ENCODE peak calls at places on chromosomes 12 and 14, in five cellular contexts. Q is CD8-positive, alpha-beta memory T cell; W is neural progenitor cell; I is skeletal muscle cell; D is T-helper 22 cell. F is an unnamed sample.

GRCh38 chr12:113835433-113835832 is 130.7 kb downstream of the RBM19 start:
- DNase-seq in Q (no peak), I (no peak), D (no peak), W (no peak), F (no peak)

GRCh38 chr12:124626841-124627502 is 59.6 kb upstream of the NCOR2 start:
- DNase-seq in Q (no peak), I (peak; percentile 69), D (no peak), W (no peak), F (no peak)

GRCh38 chr12:46108721-46109120 is 118.3 kb upstream of the SCAF11 start:
- DNase-seq in D (no peak), Q (no peak), W (no peak), I (no peak), F (no peak)

GRCh38 chr12:24950231-24950834 is 1.4 kb upstream of the BCAT1 start:
- DNase-seq in I (no peak), W (no peak), D (no peak), Q (no peak), F (no peak)

GRCh38 chr12:110254971-110255540 is 26.0 kb upstream of the ATP2A2 start:
- DNase-seq in W (no peak), D (no peak), I (no peak), Q (no peak), F (no peak)

GRCh38 chr12:116771651-116772050 is 33.5 kb downstream of the RNFT2 start:
- DNase-seq in D (no peak), I (no peak), Q (no peak), W (no peak), F (no peak)

GRCh38 chr14:68876976-68877375 is 84.1 kb upstream of the ZFP36L1 start:
- DNase-seq in I (no peak), D (no peak), Q (no peak), W (no peak), F (no peak)

GRCh38 chr14:77303417-77304156 is 17.1 kb downstream of the POMT2 start:
- DNase-seq in Q (no peak), W (no peak), I (peak; percentile 88), D (no peak), F (no peak)

GRCh38 chr12:12432373-12432772 is 75.5 kb downstream of the BORCS5 start:
- DNase-seq in I (peak; percentile 72), W (no peak), Q (no peak), D (no peak), F (no peak)

GRCh38 chr14:92928258-92928629 is 5.3 kb downstream of the CHGA start:
- DNase-seq in D (no peak), W (no peak), I (no peak), Q (no peak), F (no peak)

GRCh38 chr12:93804392-93805179 is 127.4 kb downstream of the CRADD start:
- DNase-seq in D (no peak), Q (no peak), I (no peak), W (no peak), F (no peak)

GRCh38 chr12:643478-644292 is 19.6 kb downstream of the NINJ2 start:
- DNase-seq in Q (no peak), D (no peak), W (no peak), I (no peak), F (no peak)

GRCh38 chr12:8033153-8034044 is 883 bp downstream of the FOXJ2 start:
- DNase-seq in Q (peak; percentile 41), W (peak; percentile 62), D (peak; percentile 45), I (no peak), F (peak; percentile 37)

GRCh38 chr12:59329457-59329856 is 266.4 kb upstream of the SLC16A7 start:
- DNase-seq in D (no peak), I (no peak), Q (no peak), W (no peak), F (no peak)

GRCh38 chr12:100401660-100402059 is 44.8 kb downstream of the SLC17A8 start:
- DNase-seq in W (no peak), Q (no peak), I (peak; percentile 17), D (no peak), F (no peak)

GRCh38 chr12:90234455-90234854 is 525.8 kb upstream of the ATP2B1 start:
- DNase-seq in W (no peak), Q (no peak), D (no peak), I (no peak), F (no peak)

F was measured in GM12891.